ENCODE peak calls at places on chromosomes 6 and 20, in six cellular contexts. One of them, this sample, is unnamed.

GRCh38 chr6:15872252-15873103 is 209.7 kb upstream of the DTNBP1 start:
- DNase-seq in kidney glomerular epithelial cell: peak
- DNase-seq in astrocyte of the spinal cord: peak
- DNase-seq in tibial nerve: no peak
- DNase-seq in WTC11: no peak
- DNase-seq in activated naive CD4-positive, alpha-beta T cell treated with Interleukin-2 at 50 U/mL for 16 hours: no peak
- DNase-seq in this sample: no peak

GRCh38 chr20:14445310-14445709 is 107.9 kb upstream of the FLRT3 start:
- DNase-seq in kidney glomerular epithelial cell: peak
- DNase-seq in astrocyte of the spinal cord: peak
- DNase-seq in tibial nerve: no peak
- DNase-seq in WTC11: no peak
- DNase-seq in activated naive CD4-positive, alpha-beta T cell treated with Interleukin-2 at 50 U/mL for 16 hours: no peak
- DNase-seq in this sample: no peak

GRCh38 chr6:38701551-38701950 is 1.4 kb downstream of the GLO1 start:
- DNase-seq in kidney glomerular epithelial cell: no peak
- DNase-seq in astrocyte of the spinal cord: no peak
- DNase-seq in tibial nerve: no peak
- DNase-seq in WTC11: no peak
- DNase-seq in activated naive CD4-positive, alpha-beta T cell treated with Interleukin-2 at 50 U/mL for 16 hours: no peak
- DNase-seq in this sample: no peak

GRCh38 chr20:41094656-41095055 is 42.7 kb upstream of the PLCG1 start:
- DNase-seq in kidney glomerular epithelial cell: no peak
- DNase-seq in astrocyte of the spinal cord: peak
- DNase-seq in tibial nerve: no peak
- DNase-seq in WTC11: no peak
- DNase-seq in activated naive CD4-positive, alpha-beta T cell treated with Interleukin-2 at 50 U/mL for 16 hours: no peak
- DNase-seq in this sample: no peak

GRCh38 chr6:31557443-31558317 is 10.3 kb downstream of the NFKBIL1 start:
- DNase-seq in kidney glomerular epithelial cell: no peak
- DNase-seq in astrocyte of the spinal cord: no peak
- DNase-seq in tibial nerve: no peak
- DNase-seq in WTC11: no peak
- DNase-seq in activated naive CD4-positive, alpha-beta T cell treated with Interleukin-2 at 50 U/mL for 16 hours: no peak
- DNase-seq in this sample: no peak

GRCh38 chr20:43752051-43752360 is 25.2 kb upstream of the GTSF1L start:
- DNase-seq in kidney glomerular epithelial cell: no peak
- DNase-seq in astrocyte of the spinal cord: no peak
- DNase-seq in tibial nerve: no peak
- DNase-seq in WTC11: no peak
- DNase-seq in activated naive CD4-positive, alpha-beta T cell treated with Interleukin-2 at 50 U/mL for 16 hours: no peak
- DNase-seq in this sample: no peak

GRCh38 chr20:58042626-58043025 is 185.8 kb downstream of the ANKRD60 start:
- DNase-seq in kidney glomerular epithelial cell: no peak
- DNase-seq in astrocyte of the spinal cord: no peak
- DNase-seq in tibial nerve: no peak
- DNase-seq in WTC11: no peak
- DNase-seq in activated naive CD4-positive, alpha-beta T cell treated with Interleukin-2 at 50 U/mL for 16 hours: no peak
- DNase-seq in this sample: no peak

GRCh38 chr6:161301338-161301737 is 27.5 kb upstream of the AGPAT4 start:
- DNase-seq in kidney glomerular epithelial cell: no peak
- DNase-seq in astrocyte of the spinal cord: peak
- DNase-seq in tibial nerve: no peak
- DNase-seq in WTC11: no peak
- DNase-seq in activated naive CD4-positive, alpha-beta T cell treated with Interleukin-2 at 50 U/mL for 16 hours: no peak
- DNase-seq in this sample: no peak

GRCh38 chr6:52843600-52843999 is 3.0 kb upstream of the GSTA5 start:
- DNase-seq in kidney glomerular epithelial cell: no peak
- DNase-seq in astrocyte of the spinal cord: no peak
- DNase-seq in tibial nerve: no peak
- DNase-seq in WTC11: no peak
- DNase-seq in activated naive CD4-positive, alpha-beta T cell treated with Interleukin-2 at 50 U/mL for 16 hours: no peak
- DNase-seq in this sample: no peak

GRCh38 chr20:57612436-57612835 is 7.8 kb downstream of the ZBP1 start:
- DNase-seq in kidney glomerular epithelial cell: no peak
- DNase-seq in astrocyte of the spinal cord: no peak
- DNase-seq in tibial nerve: no peak
- DNase-seq in WTC11: no peak
- DNase-seq in activated naive CD4-positive, alpha-beta T cell treated with Interleukin-2 at 50 U/mL for 16 hours: no peak
- DNase-seq in this sample: no peak

GRCh38 chr20:62370115-62370806 is 3.1 kb upstream of the LAMA5 start:
- DNase-seq in kidney glomerular epithelial cell: peak
- DNase-seq in astrocyte of the spinal cord: peak
- DNase-seq in tibial nerve: peak
- DNase-seq in WTC11: no peak
- DNase-seq in activated naive CD4-positive, alpha-beta T cell treated with Interleukin-2 at 50 U/mL for 16 hours: peak
- DNase-seq in this sample: no peak

GRCh38 chr6:146913842-146914562 is 290.2 kb upstream of the STXBP5 start:
- DNase-seq in kidney glomerular epithelial cell: peak
- DNase-seq in astrocyte of the spinal cord: peak
- DNase-seq in tibial nerve: peak
- DNase-seq in WTC11: peak
- DNase-seq in activated naive CD4-positive, alpha-beta T cell treated with Interleukin-2 at 50 U/mL for 16 hours: no peak
- DNase-seq in this sample: peak

GRCh38 chr20:44407402-44408184 is 52.1 kb downstream of the HNF4A start:
- DNase-seq in kidney glomerular epithelial cell: no peak
- DNase-seq in astrocyte of the spinal cord: peak
- DNase-seq in tibial nerve: no peak
- DNase-seq in WTC11: no peak
- DNase-seq in activated naive CD4-positive, alpha-beta T cell treated with Interleukin-2 at 50 U/mL for 16 hours: no peak
- DNase-seq in this sample: no peak

GRCh38 chr20:59428441-59429205 is 128.2 kb downstream of the EDN3 start:
- DNase-seq in kidney glomerular epithelial cell: no peak
- DNase-seq in astrocyte of the spinal cord: no peak
- DNase-seq in tibial nerve: no peak
- DNase-seq in WTC11: no peak
- DNase-seq in activated naive CD4-positive, alpha-beta T cell treated with Interleukin-2 at 50 U/mL for 16 hours: no peak
- DNase-seq in this sample: no peak